ENCODE peak calls at places on chromosome X, in nine cellular contexts. K, M, A, Z, J, E, O, H and V are unnamed samples.
A peak's percentile ranks its signal among the peaks of the same experiment; 100 is the strongest.

GRCh38 chrX:39152106-39152649 is 350.9 kb downstream of the MID1IP1 start:
- DNase-seq in K (no peak), M (peak; percentile 22), A (no peak), Z (peak; percentile 4), J (peak; percentile 80), E (no peak), O (no peak), H (no peak), V (no peak)

GRCh38 chrX:70479197-70479969 is 34.7 kb downstream of the DLG3 start:
- DNase-seq in K (peak; percentile 57), M (peak; percentile 79), A (no peak), Z (peak; percentile 72), J (no peak), E (no peak), O (no peak), H (no peak), V (no peak)

GRCh38 chrX:18871161-18871880 is 112.6 kb downstream of the PHKA2 start:
- DNase-seq in K (no peak), M (no peak), A (no peak), Z (peak; percentile 48), J (no peak), E (peak; percentile 27), O (no peak), H (no peak), V (peak; percentile 33)

GRCh38 chrX:33032700-33033099 is 178.6 kb downstream of the DMD start:
- DNase-seq in K (no peak), M (no peak), A (no peak), Z (no peak), J (no peak), E (no peak), O (no peak), H (no peak), V (no peak)

GRCh38 chrX:13000311-13000811 is 25.5 kb downstream of the TMSB4X start:
- DNase-seq in K (no peak), M (no peak), A (no peak), Z (no peak), J (no peak), E (no peak), O (no peak), H (no peak), V (no peak)

GRCh38 chrX:109856974-109857373 is 123.9 kb upstream of the ACSL4 start:
- DNase-seq in K (peak; percentile 17), M (peak; percentile 51), A (no peak), Z (peak; percentile 56), J (peak; percentile 12), E (no peak), O (no peak), H (no peak), V (no peak)

GRCh38 chrX:128699716-128700285 is 647.6 kb upstream of the ACTRT1 start:
- DNase-seq in K (no peak), M (no peak), A (no peak), Z (no peak), J (no peak), E (no peak), O (no peak), H (no peak), V (no peak)

GRCh38 chrX:11665144-11666040 is at the start of gene ARHGAP6:
- DNase-seq in K (peak; percentile 26), M (peak; percentile 57), A (no peak), Z (peak; percentile 53), J (no peak), E (no peak), O (no peak), H (no peak), V (no peak)

GRCh38 chrX:107470198-107470597 is 20.7 kb downstream of the FRMPD3 start:
- DNase-seq in K (no peak), M (no peak), A (no peak), Z (no peak), J (no peak), E (no peak), O (no peak), H (no peak), V (no peak)

GRCh38 chrX:13688384-13688771 is 550 bp upstream of the RAB9A start:
- DNase-seq in K (no peak), M (no peak), A (no peak), Z (no peak), J (no peak), E (no peak), O (no peak), H (no peak), V (no peak)

GRCh38 chrX:97629597-97629985 is 745.9 kb downstream of the RPA4 start:
- DNase-seq in K (no peak), M (no peak), A (no peak), Z (no peak), J (no peak), E (no peak), O (no peak), H (no peak), V (no peak)

GRCh38 chrX:53594354-53594753 is 92.2 kb downstream of the HUWE1 start:
- DNase-seq in K (no peak), M (peak; percentile 57), A (no peak), Z (peak; percentile 75), J (no peak), E (no peak), O (no peak), H (no peak), V (no peak)

GRCh38 chrX:58025979-58026378 is 115.7 kb upstream of the ZXDA start:
- DNase-seq in K (peak; percentile 4), M (peak; percentile 47), A (no peak), Z (peak; percentile 30), J (peak; percentile 12), E (no peak), O (no peak), H (no peak), V (no peak)

GRCh38 chrX:120251471-120252011 is 929 bp downstream of the ZBTB33 start:
- DNase-seq in K (no peak), M (peak; percentile 65), A (no peak), Z (peak; percentile 23), J (peak; percentile 25), E (no peak), O (peak; percentile 0), H (no peak), V (no peak)